ENCODE peak calls at places on chromosomes 4 and X, in eight cellular contexts. B is PC-9, M is H1, N is fibroblast of lung, G is right lobe of liver, R is ovary, T is colonic mucosa, A is esophagus squamous epithelium. Q is an unnamed sample. For H3K4me1, the result is how much of the 10 kb centered on the place peaks cover.

GRCh38 chr4:113561092-113561491 is 200.4 kb downstream of the CAMK2D start:
- DNase-seq in B (no peak), M (no peak), N (peak), G (no peak), R (no peak), T (no peak), A (no peak), Q (no peak)

GRCh38 chr4:113435893-113436292 is 325.6 kb downstream of the CAMK2D start:
- DNase-seq in B (peak), M (no peak), N (peak), G (no peak), R (peak), T (peak), A (no peak), Q (peak)

GRCh38 chr4:167234388-167234881 is at the start of gene SPOCK3:
- DNase-seq in B (peak), M (peak), N (peak), G (no peak), R (peak), T (no peak), A (no peak), Q (peak)

GRCh38 chr4:73721901-73722300 is 18.5 kb upstream of the CXCL8 start:
- DNase-seq in B (no peak), M (no peak), N (no peak), G (no peak), R (no peak), T (no peak), A (no peak), Q (no peak)

GRCh38 chr4:2066011-2066551 is 7.0 kb downstream of the NAT8L start:
- DNase-seq in B (no peak), M (no peak), N (no peak), G (no peak), R (peak), T (no peak), A (no peak), Q (no peak)

GRCh38 chr4:89314291-89314690 is 6.7 kb upstream of the GPRIN3 start:
- DNase-seq in B (no peak), M (no peak), N (peak), G (no peak), R (no peak), T (no peak), A (no peak), Q (no peak)

GRCh38 chr4:126268106-126268505 is 953.4 kb downstream of the FAT4 start:
- DNase-seq in B (no peak), M (no peak), N (peak), G (no peak), R (no peak), T (no peak), A (no peak), Q (no peak)

GRCh38 chr4:16056681-16057400 is 27.0 kb downstream of the PROM1 start:
- DNase-seq in B (no peak), M (no peak), N (no peak), G (no peak), R (no peak), T (no peak), A (no peak), Q (peak)

GRCh38 chr4:73599182-73599581 is 21.1 kb downstream of the RASSF6 start:
- DNase-seq in B (peak), M (no peak), N (peak), G (no peak), R (peak), T (peak), A (no peak), Q (no peak)

GRCh38 chrX:155718964-155719586 is 106.3 kb upstream of the TMLHE start:
- DNase-seq in B (no peak), M (no peak), N (no peak), G (no peak), R (no peak), T (no peak), A (no peak), Q (peak)

GRCh38 chr4:21697583-21697982 is 251.0 kb downstream of the KCNIP4 start:
- DNase-seq in B (peak), M (peak), N (peak), G (no peak), R (no peak), T (no peak), A (no peak), Q (no peak)

GRCh38 chrX:41381685-41382084 is 47.7 kb downstream of the DDX3X start:
- DNase-seq in B (peak), M (peak), N (peak), G (peak), R (no peak), T (peak), A (no peak), Q (peak)

GRCh38 chrX:97199501-97199900 is 315.8 kb downstream of the RPA4 start:
- DNase-seq in B (no peak), M (no peak), N (peak), G (no peak), R (no peak), T (no peak), A (no peak), Q (no peak)

GRCh38 chrX:115642304-115642703 is 81.3 kb downstream of the PLS3 start:
- DNase-seq in B (no peak), M (no peak), N (no peak), G (no peak), R (no peak), T (no peak), A (no peak), Q (no peak)

GRCh38 chr4:165204462-165204830 is 2.9 kb upstream of the KLHL2 start:
- DNase-seq in B (no peak), M (no peak), N (peak), G (no peak), R (no peak), T (no peak), A (no peak), Q (no peak)

GRCh38 chrX:16778545-16778944 is 7.7 kb upstream of the TXLNG start:
- DNase-seq in B (no peak), M (no peak), N (peak), G (no peak), R (no peak), T (no peak), A (no peak), Q (no peak)

GRCh38 chrX:74422576-74423288 is 1.4 kb downstream of the SLC16A2 start:
- DNase-seq in B (no peak), M (no peak), N (peak), G (peak), R (peak), T (peak), A (no peak), Q (no peak)

GRCh38 chr4:24966076-24966475 is 53.2 kb upstream of the CCDC149 start:
- DNase-seq in B (no peak), M (no peak), N (no peak), G (no peak), R (no peak), T (no peak), A (no peak), Q (no peak)

GRCh38 chr4:8502371-8502770 is 61.8 kb downstream of the TRMT44 start:
- DNase-seq in B (no peak), M (no peak), N (no peak), G (no peak), R (peak), T (no peak), A (no peak), Q (no peak)

GRCh38 chr4:8504279-8505007 is 63.9 kb downstream of the TRMT44 start:
- DNase-seq in B (peak), M (no peak), N (no peak), G (no peak), R (peak), T (no peak), A (no peak), Q (no peak)

GRCh38 chr4:8505229-8505628 is 64.7 kb downstream of the TRMT44 start:
- DNase-seq in B (no peak), M (no peak), N (no peak), G (no peak), R (no peak), T (no peak), A (no peak), Q (no peak)

GRCh38 chr4:8502836-8503585 is 62.4 kb downstream of the TRMT44 start:
- DNase-seq in B (no peak), M (no peak), N (peak), G (no peak), R (peak), T (no peak), A (no peak), Q (no peak)

DNA sequence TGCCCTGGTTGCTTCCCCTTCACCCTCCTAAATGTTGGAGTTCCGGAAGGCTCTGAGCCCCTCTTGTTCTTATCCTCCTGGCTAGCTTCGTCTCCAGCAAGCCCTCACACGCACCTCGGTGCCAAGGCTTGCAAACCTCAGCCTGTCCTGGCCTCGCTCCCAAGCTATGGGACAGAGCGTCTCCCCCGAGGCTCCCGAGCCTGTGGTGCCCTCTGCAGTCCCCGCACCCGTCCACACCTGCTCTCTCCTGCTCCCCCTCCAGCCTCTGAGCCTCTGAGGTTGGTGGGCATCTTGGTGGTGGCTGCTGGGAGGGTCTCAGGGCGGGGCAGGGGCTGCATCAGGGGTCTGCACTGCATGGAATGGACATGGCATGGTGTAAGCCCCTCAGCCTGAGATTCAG is 63.2 kb downstream of the TRMT44 start:
- DNase-seq in B (no peak), M (no peak), N (no peak), G (no peak), R (peak), T (no peak), A (no peak), Q (no peak)
- TF ChIP-seq CTCF in B (no peak), M (peak), N (no peak), G (no peak), R (no peak), T (no peak), A (no peak), Q (no peak)

DNA sequence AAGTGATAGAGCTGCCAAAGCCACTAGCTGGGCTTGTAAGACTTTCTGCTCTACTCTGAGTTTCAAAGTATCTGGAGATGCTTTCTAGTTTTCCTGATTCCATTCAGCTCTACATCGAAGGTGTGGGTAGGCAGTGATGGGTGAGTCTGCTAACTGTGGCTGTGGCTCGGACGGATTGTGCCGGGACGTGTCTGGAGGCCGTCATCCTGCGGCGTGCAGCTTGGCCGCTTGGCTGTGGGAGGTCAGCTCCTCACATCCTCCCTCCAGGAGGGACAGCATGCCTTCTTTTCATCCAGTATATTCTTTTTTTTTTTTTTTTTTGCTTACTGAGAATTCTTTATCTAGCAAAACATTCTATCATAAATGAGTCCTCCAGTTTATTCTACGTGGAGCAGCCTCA is 77.9 kb upstream of the AADAT start:
- DNase-seq in B (no peak), M (no peak), N (no peak), G (no peak), R (no peak), T (no peak), A (no peak), Q (no peak)
- H3K4me1 ChIP-seq in B (under half), M (under half), N (under half), G (under half), R (under half), T (under half), A (under half), Q (under half)

DNA sequence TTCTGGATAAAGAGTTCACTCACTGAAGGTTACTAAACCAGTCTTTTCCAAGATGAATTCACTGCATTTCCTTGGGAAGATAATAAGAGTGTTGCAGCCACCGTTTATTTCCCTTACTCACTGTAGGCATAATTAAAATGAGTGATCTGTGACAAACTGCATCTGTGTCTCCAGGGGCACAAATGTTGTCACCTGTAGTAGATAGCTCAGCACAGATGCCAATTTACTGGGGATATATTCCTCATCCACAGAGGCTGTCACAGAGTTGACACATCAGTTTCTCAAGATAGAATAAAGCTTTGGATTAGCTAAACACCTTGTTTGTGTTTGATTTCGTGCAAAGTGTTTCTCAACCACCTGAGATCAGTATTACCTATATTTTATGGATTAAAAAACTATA is 580.3 kb downstream of the SPRY1 start:
- DNase-seq in B (no peak), M (no peak), N (no peak), G (no peak), R (no peak), T (no peak), A (no peak), Q (no peak)
- H3K27ac ChIP-seq in B (no peak), M (no peak), N (no peak), G (no peak), R (no peak), T (no peak), A (peak), Q (no peak)

GRCh38 chrX:15564981-15565579 is 35.7 kb downstream of the ACE2 start:
- DNase-seq in B (peak), M (peak), N (peak), G (peak), R (peak), T (peak), A (no peak), Q (peak)

GRCh38 chrX:15570145-15570544 is 30.6 kb downstream of the ACE2 start:
- DNase-seq in B (no peak), M (no peak), N (no peak), G (no peak), R (no peak), T (no peak), A (no peak), Q (no peak)

GRCh38 chrX:15567267-15567666 is 33.5 kb downstream of the ACE2 start:
- DNase-seq in B (no peak), M (no peak), N (no peak), G (no peak), R (no peak), T (no peak), A (no peak), Q (no peak)

GRCh38 chrX:15566244-15566643 is 34.5 kb downstream of the ACE2 start:
- DNase-seq in B (no peak), M (no peak), N (no peak), G (no peak), R (no peak), T (no peak), A (no peak), Q (no peak)

GRCh38 chrX:15567886-15568616 is 32.7 kb downstream of the ACE2 start:
- DNase-seq in B (no peak), M (no peak), N (peak), G (no peak), R (no peak), T (no peak), A (no peak), Q (no peak)
- TF ChIP-seq CTCF in B (peak), M (peak), N (no peak), G (peak), R (no peak), T (no peak), A (peak), Q (no peak)

GRCh38 chrX:2691543-2692220 is 587 bp downstream of the CD99 start:
- DNase-seq in B (peak), M (no peak), N (peak), G (peak), R (peak), T (peak), A (no peak), Q (no peak)

GRCh38 chrX:2693123-2693438 is 2.0 kb downstream of the CD99 start:
- DNase-seq in B (no peak), M (no peak), N (no peak), G (no peak), R (no peak), T (no peak), A (no peak), Q (no peak)

GRCh38 chrX:2690856-2691542 is at the start of gene CD99:
- DNase-seq in B (peak), M (no peak), N (peak), G (peak), R (peak), T (peak), A (no peak), Q (peak)

GRCh38 chrX:2693526-2694002 is 2.5 kb downstream of the CD99 start:
- DNase-seq in B (no peak), M (no peak), N (no peak), G (no peak), R (no peak), T (no peak), A (no peak), Q (no peak)

GRCh38 chrX:2692221-2693122 is 1.4 kb downstream of the CD99 start:
- DNase-seq in B (no peak), M (no peak), N (peak), G (no peak), R (peak), T (peak), A (no peak), Q (no peak)
- H3K4me1 ChIP-seq in B (under half), M (under half), N (under half), G (under half), R (under half), T (under half), A (half or more), Q (under half)